ENCODE peak calls at places on chromosomes 6 and 20, in eight cellular contexts. One of them, this sample, is unnamed.

GRCh38 chr20:19129306-19129705 is 83.1 kb upstream of the SLC24A3 start:
- DNase-seq in astrocyte of the hippocampus: no peak
- DNase-seq in HT1080: no peak
- DNase-seq in GM03348: no peak
- DNase-seq in SW 1271: no peak
- DNase-seq in activated CD4-positive, alpha-beta T cell treated with anti-CD3 and anti-CD28 coated beads, Interleukin-2, amount 50 U/mL, for 24 hours: no peak
- DNase-seq in pons: no peak
- DNase-seq in type B pancreatic cell: no peak
- DNase-seq in this sample: no peak

GRCh38 chr6:96509281-96509680 is 12.3 kb upstream of the UFL1 start:
- DNase-seq in astrocyte of the hippocampus: no peak
- DNase-seq in HT1080: no peak
- DNase-seq in GM03348: no peak
- DNase-seq in SW 1271: no peak
- DNase-seq in activated CD4-positive, alpha-beta T cell treated with anti-CD3 and anti-CD28 coated beads, Interleukin-2, amount 50 U/mL, for 24 hours: no peak
- DNase-seq in pons: no peak
- DNase-seq in type B pancreatic cell: no peak
- DNase-seq in this sample: no peak

GRCh38 chr20:17442588-17442987 is 88.6 kb downstream of the BFSP1 start:
- DNase-seq in astrocyte of the hippocampus: no peak
- DNase-seq in HT1080: no peak
- DNase-seq in GM03348: no peak
- DNase-seq in SW 1271: no peak
- DNase-seq in activated CD4-positive, alpha-beta T cell treated with anti-CD3 and anti-CD28 coated beads, Interleukin-2, amount 50 U/mL, for 24 hours: no peak
- DNase-seq in pons: no peak
- DNase-seq in type B pancreatic cell: no peak
- DNase-seq in this sample: no peak

GRCh38 chr6:117143647-117144046 is 121.7 kb upstream of the VGLL2 start:
- DNase-seq in astrocyte of the hippocampus: no peak
- DNase-seq in HT1080: no peak
- DNase-seq in GM03348: no peak
- DNase-seq in SW 1271: no peak
- DNase-seq in activated CD4-positive, alpha-beta T cell treated with anti-CD3 and anti-CD28 coated beads, Interleukin-2, amount 50 U/mL, for 24 hours: no peak
- DNase-seq in pons: no peak
- DNase-seq in type B pancreatic cell: no peak
- DNase-seq in this sample: no peak

GRCh38 chr6:6736753-6737654 is 148.5 kb downstream of the LY86 start:
- DNase-seq in astrocyte of the hippocampus: no peak
- DNase-seq in HT1080: no peak
- DNase-seq in GM03348: peak
- DNase-seq in SW 1271: no peak
- DNase-seq in activated CD4-positive, alpha-beta T cell treated with anti-CD3 and anti-CD28 coated beads, Interleukin-2, amount 50 U/mL, for 24 hours: no peak
- DNase-seq in pons: no peak
- DNase-seq in type B pancreatic cell: no peak
- DNase-seq in this sample: no peak

GRCh38 chr6:134911532-134911931 is 38.4 kb downstream of the ALDH8A1 start:
- DNase-seq in astrocyte of the hippocampus: peak
- DNase-seq in HT1080: peak
- DNase-seq in GM03348: peak
- DNase-seq in SW 1271: no peak
- DNase-seq in activated CD4-positive, alpha-beta T cell treated with anti-CD3 and anti-CD28 coated beads, Interleukin-2, amount 50 U/mL, for 24 hours: no peak
- DNase-seq in pons: no peak
- DNase-seq in type B pancreatic cell: no peak
- DNase-seq in this sample: no peak

GRCh38 chr6:112155900-112156299 is 68.5 kb downstream of the FAM229B start:
- DNase-seq in astrocyte of the hippocampus: no peak
- DNase-seq in HT1080: no peak
- DNase-seq in GM03348: no peak
- DNase-seq in SW 1271: no peak
- DNase-seq in activated CD4-positive, alpha-beta T cell treated with anti-CD3 and anti-CD28 coated beads, Interleukin-2, amount 50 U/mL, for 24 hours: no peak
- DNase-seq in pons: no peak
- DNase-seq in type B pancreatic cell: no peak
- DNase-seq in this sample: no peak

GRCh38 chr6:165774903-165775608 is 112.0 kb upstream of the PDE10A start:
- DNase-seq in astrocyte of the hippocampus: peak
- DNase-seq in HT1080: peak
- DNase-seq in GM03348: no peak
- DNase-seq in SW 1271: no peak
- DNase-seq in activated CD4-positive, alpha-beta T cell treated with anti-CD3 and anti-CD28 coated beads, Interleukin-2, amount 50 U/mL, for 24 hours: no peak
- DNase-seq in pons: no peak
- DNase-seq in type B pancreatic cell: no peak
- DNase-seq in this sample: no peak

GRCh38 chr20:35883341-35883777 is 70.9 kb downstream of the SCAND1 start:
- DNase-seq in astrocyte of the hippocampus: peak
- DNase-seq in HT1080: peak
- DNase-seq in GM03348: no peak
- DNase-seq in SW 1271: no peak
- DNase-seq in activated CD4-positive, alpha-beta T cell treated with anti-CD3 and anti-CD28 coated beads, Interleukin-2, amount 50 U/mL, for 24 hours: no peak
- DNase-seq in pons: no peak
- DNase-seq in type B pancreatic cell: no peak
- DNase-seq in this sample: no peak

GRCh38 chr6:90249458-90249857 is 47.2 kb downstream of the BACH2 start:
- DNase-seq in astrocyte of the hippocampus: no peak
- DNase-seq in HT1080: no peak
- DNase-seq in GM03348: no peak
- DNase-seq in SW 1271: no peak
- DNase-seq in activated CD4-positive, alpha-beta T cell treated with anti-CD3 and anti-CD28 coated beads, Interleukin-2, amount 50 U/mL, for 24 hours: peak
- DNase-seq in pons: no peak
- DNase-seq in type B pancreatic cell: no peak
- DNase-seq in this sample: no peak

GRCh38 chr20:62305149-62305764 is 2.5 kb downstream of the ADRM1 start:
- DNase-seq in astrocyte of the hippocampus: peak
- DNase-seq in HT1080: no peak
- DNase-seq in GM03348: no peak
- DNase-seq in SW 1271: peak
- DNase-seq in activated CD4-positive, alpha-beta T cell treated with anti-CD3 and anti-CD28 coated beads, Interleukin-2, amount 50 U/mL, for 24 hours: no peak
- DNase-seq in pons: no peak
- DNase-seq in type B pancreatic cell: no peak
- DNase-seq in this sample: no peak

GRCh38 chr6:43865947-43866346 is 95.9 kb downstream of the VEGFA start:
- DNase-seq in astrocyte of the hippocampus: no peak
- DNase-seq in HT1080: no peak
- DNase-seq in GM03348: no peak
- DNase-seq in SW 1271: no peak
- DNase-seq in activated CD4-positive, alpha-beta T cell treated with anti-CD3 and anti-CD28 coated beads, Interleukin-2, amount 50 U/mL, for 24 hours: no peak
- DNase-seq in pons: no peak
- DNase-seq in type B pancreatic cell: no peak
- DNase-seq in this sample: no peak

GRCh38 chr20:52747736-52748135 is 224.4 kb upstream of the TSHZ2 start:
- DNase-seq in astrocyte of the hippocampus: peak
- DNase-seq in HT1080: no peak
- DNase-seq in GM03348: peak
- DNase-seq in SW 1271: no peak
- DNase-seq in activated CD4-positive, alpha-beta T cell treated with anti-CD3 and anti-CD28 coated beads, Interleukin-2, amount 50 U/mL, for 24 hours: no peak
- DNase-seq in pons: no peak
- DNase-seq in type B pancreatic cell: no peak
- DNase-seq in this sample: peak

GRCh38 chr20:23301436-23302050 is 49.0 kb upstream of the NXT1 start:
- DNase-seq in astrocyte of the hippocampus: no peak
- DNase-seq in HT1080: no peak
- DNase-seq in GM03348: no peak
- DNase-seq in SW 1271: no peak
- DNase-seq in activated CD4-positive, alpha-beta T cell treated with anti-CD3 and anti-CD28 coated beads, Interleukin-2, amount 50 U/mL, for 24 hours: no peak
- DNase-seq in pons: no peak
- DNase-seq in type B pancreatic cell: no peak
- DNase-seq in this sample: no peak

GRCh38 chr20:1280421-1281102 is 14.5 kb downstream of the SNPH start:
- DNase-seq in astrocyte of the hippocampus: no peak
- DNase-seq in HT1080: peak
- DNase-seq in GM03348: no peak
- DNase-seq in SW 1271: no peak
- DNase-seq in activated CD4-positive, alpha-beta T cell treated with anti-CD3 and anti-CD28 coated beads, Interleukin-2, amount 50 U/mL, for 24 hours: no peak
- DNase-seq in pons: no peak
- DNase-seq in type B pancreatic cell: peak
- DNase-seq in this sample: no peak

GRCh38 chr20:3093861-3094361 is 9.4 kb upstream of the AVP start:
- DNase-seq in astrocyte of the hippocampus: no peak
- DNase-seq in HT1080: no peak
- DNase-seq in GM03348: no peak
- DNase-seq in SW 1271: no peak
- DNase-seq in activated CD4-positive, alpha-beta T cell treated with anti-CD3 and anti-CD28 coated beads, Interleukin-2, amount 50 U/mL, for 24 hours: no peak
- DNase-seq in pons: no peak
- DNase-seq in type B pancreatic cell: no peak
- DNase-seq in this sample: no peak

GRCh38 chr6:51528556-51528955 is 558.9 kb downstream of the PKHD1 start:
- DNase-seq in astrocyte of the hippocampus: peak
- DNase-seq in HT1080: peak
- DNase-seq in GM03348: no peak
- DNase-seq in SW 1271: no peak
- DNase-seq in activated CD4-positive, alpha-beta T cell treated with anti-CD3 and anti-CD28 coated beads, Interleukin-2, amount 50 U/mL, for 24 hours: no peak
- DNase-seq in pons: peak
- DNase-seq in type B pancreatic cell: no peak
- DNase-seq in this sample: peak

GRCh38 chr6:37204014-37204751 is 34.2 kb downstream of the PIM1 start:
- DNase-seq in astrocyte of the hippocampus: peak
- DNase-seq in HT1080: peak
- DNase-seq in GM03348: no peak
- DNase-seq in SW 1271: no peak
- DNase-seq in activated CD4-positive, alpha-beta T cell treated with anti-CD3 and anti-CD28 coated beads, Interleukin-2, amount 50 U/mL, for 24 hours: no peak
- DNase-seq in pons: no peak
- DNase-seq in type B pancreatic cell: no peak
- DNase-seq in this sample: no peak

GRCh38 chr6:138970159-138970558 is 17.9 kb downstream of the REPS1 start:
- DNase-seq in astrocyte of the hippocampus: no peak
- DNase-seq in HT1080: peak
- DNase-seq in GM03348: no peak
- DNase-seq in SW 1271: no peak
- DNase-seq in activated CD4-positive, alpha-beta T cell treated with anti-CD3 and anti-CD28 coated beads, Interleukin-2, amount 50 U/mL, for 24 hours: no peak
- DNase-seq in pons: no peak
- DNase-seq in type B pancreatic cell: no peak
- DNase-seq in this sample: no peak

GRCh38 chr6:159443521-159443920 is 249.5 kb downstream of the SOD2 start:
- DNase-seq in astrocyte of the hippocampus: no peak
- DNase-seq in HT1080: no peak
- DNase-seq in GM03348: no peak
- DNase-seq in SW 1271: no peak
- DNase-seq in activated CD4-positive, alpha-beta T cell treated with anti-CD3 and anti-CD28 coated beads, Interleukin-2, amount 50 U/mL, for 24 hours: no peak
- DNase-seq in pons: no peak
- DNase-seq in type B pancreatic cell: no peak
- DNase-seq in this sample: no peak

GRCh38 chr6:12051861-12052368 is 39.8 kb downstream of the HIVEP1 start:
- DNase-seq in astrocyte of the hippocampus: peak
- DNase-seq in HT1080: no peak
- DNase-seq in GM03348: no peak
- DNase-seq in SW 1271: no peak
- DNase-seq in activated CD4-positive, alpha-beta T cell treated with anti-CD3 and anti-CD28 coated beads, Interleukin-2, amount 50 U/mL, for 24 hours: no peak
- DNase-seq in pons: peak
- DNase-seq in type B pancreatic cell: no peak
- DNase-seq in this sample: peak

GRCh38 chr20:13085275-13085674 is 76.5 kb downstream of the SPTLC3 start:
- DNase-seq in astrocyte of the hippocampus: no peak
- DNase-seq in HT1080: no peak
- DNase-seq in GM03348: no peak
- DNase-seq in SW 1271: no peak
- DNase-seq in activated CD4-positive, alpha-beta T cell treated with anti-CD3 and anti-CD28 coated beads, Interleukin-2, amount 50 U/mL, for 24 hours: no peak
- DNase-seq in pons: no peak
- DNase-seq in type B pancreatic cell: no peak
- DNase-seq in this sample: no peak

GRCh38 chr6:113397229-113397628 is 459.9 kb upstream of the MARCKS start:
- DNase-seq in astrocyte of the hippocampus: peak
- DNase-seq in HT1080: no peak
- DNase-seq in GM03348: no peak
- DNase-seq in SW 1271: no peak
- DNase-seq in activated CD4-positive, alpha-beta T cell treated with anti-CD3 and anti-CD28 coated beads, Interleukin-2, amount 50 U/mL, for 24 hours: no peak
- DNase-seq in pons: no peak
- DNase-seq in type B pancreatic cell: no peak
- DNase-seq in this sample: no peak

GRCh38 chr6:21310736-21311135 is 282.8 kb upstream of the SOX4 start:
- DNase-seq in astrocyte of the hippocampus: no peak
- DNase-seq in HT1080: no peak
- DNase-seq in GM03348: no peak
- DNase-seq in SW 1271: no peak
- DNase-seq in activated CD4-positive, alpha-beta T cell treated with anti-CD3 and anti-CD28 coated beads, Interleukin-2, amount 50 U/mL, for 24 hours: no peak
- DNase-seq in pons: no peak
- DNase-seq in type B pancreatic cell: no peak
- DNase-seq in this sample: no peak

GRCh38 chr6:53877151-53877550 is 82.3 kb downstream of the LRRC1 start:
- DNase-seq in astrocyte of the hippocampus: no peak
- DNase-seq in HT1080: no peak
- DNase-seq in GM03348: no peak
- DNase-seq in SW 1271: no peak
- DNase-seq in activated CD4-positive, alpha-beta T cell treated with anti-CD3 and anti-CD28 coated beads, Interleukin-2, amount 50 U/mL, for 24 hours: no peak
- DNase-seq in pons: no peak
- DNase-seq in type B pancreatic cell: no peak
- DNase-seq in this sample: no peak

GRCh38 chr6:37029249-37029959 is 23.9 kb downstream of the FGD2 start:
- DNase-seq in astrocyte of the hippocampus: peak
- DNase-seq in HT1080: peak
- DNase-seq in GM03348: peak
- DNase-seq in SW 1271: peak
- DNase-seq in activated CD4-positive, alpha-beta T cell treated with anti-CD3 and anti-CD28 coated beads, Interleukin-2, amount 50 U/mL, for 24 hours: no peak
- DNase-seq in pons: peak
- DNase-seq in type B pancreatic cell: no peak
- DNase-seq in this sample: peak